ENCODE peak calls at places on chromosomes 3 and 15, in nine cellular contexts. C is astrocyte, R is GM23248, D is DND-41, Y is IMR-90, Z is MM.1S, S is mammary epithelial cell, N is HepG2, X is endothelial cell of umbilical vein. W is an unnamed sample.

GRCh38 chr3:185084883-185085282 is 68.0 kb downstream of the C3orf70 start:
- DNase-seq in C (peak), R (peak), D (no peak), Y (peak), Z (no peak), S (peak), N (no peak), X (no peak), W (no peak)

GRCh38 chr15:94327356-94327936 is 96.1 kb downstream of the MCTP2 start:
- DNase-seq in C (no peak), R (peak), D (no peak), Y (peak), Z (peak), S (peak), N (peak), X (peak), W (peak)

GRCh38 chr15:79010278-79010677 is 65.4 kb upstream of the CTSH start:
- DNase-seq in C (no peak), R (no peak), D (no peak), Y (no peak), Z (no peak), S (no peak), N (no peak), X (no peak), W (no peak)

GRCh38 chr3:9339750-9340449 is 23.0 kb upstream of the THUMPD3 start:
- DNase-seq in C (no peak), R (peak), D (no peak), Y (peak), Z (no peak), S (no peak), N (no peak), X (no peak), W (no peak)

GRCh38 chr3:72255191-72255590 is 470.2 kb upstream of the PROK2 start:
- DNase-seq in C (peak), R (peak), D (no peak), Y (no peak), Z (no peak), S (no peak), N (no peak), X (no peak), W (peak)

GRCh38 chr3:185332026-185332735 is 30.8 kb upstream of the MAP3K13 start:
- DNase-seq in C (peak), R (peak), D (no peak), Y (peak), Z (peak), S (peak), N (peak), X (peak), W (no peak)

GRCh38 chr3:127629462-127630403 is 748 bp downstream of the PODXL2 start:
- DNase-seq in C (no peak), R (peak), D (no peak), Y (no peak), Z (no peak), S (no peak), N (no peak), X (no peak), W (no peak)

GRCh38 chr15:90869601-90870353 is 1.4 kb downstream of the FURIN start:
- DNase-seq in C (peak), R (peak), D (peak), Y (peak), Z (no peak), S (peak), N (no peak), X (peak), W (peak)

GRCh38 chr3:143084856-143085731 is 34.5 kb upstream of the CHST2 start:
- DNase-seq in C (peak), R (peak), D (no peak), Y (peak), Z (no peak), S (peak), N (no peak), X (peak), W (no peak)

GRCh38 chr3:24533557-24534193 is 39.0 kb upstream of the THRB start:
- DNase-seq in C (no peak), R (no peak), D (no peak), Y (no peak), Z (no peak), S (no peak), N (no peak), X (no peak), W (no peak)

GRCh38 chr3:42804831-42805821 is 836 bp upstream of the HIGD1A start:
- DNase-seq in C (no peak), R (peak), D (no peak), Y (no peak), Z (no peak), S (no peak), N (peak), X (no peak), W (peak)

GRCh38 chr3:49706456-49707112 is 12.9 kb downstream of the AMIGO3 start:
- DNase-seq in C (no peak), R (no peak), D (no peak), Y (no peak), Z (no peak), S (no peak), N (no peak), X (no peak), W (no peak)

GRCh38 chr3:128906804-128907525 is 27.5 kb downstream of the ACAD9 start:
- DNase-seq in C (no peak), R (no peak), D (no peak), Y (no peak), Z (no peak), S (no peak), N (no peak), X (no peak), W (no peak)

GRCh38 chr3:160184655-160185054 is 40.6 kb upstream of the C3orf80 start:
- DNase-seq in C (peak), R (peak), D (no peak), Y (peak), Z (no peak), S (no peak), N (no peak), X (no peak), W (no peak)

GRCh38 chr3:134473868-134474546 is 11.8 kb downstream of the ANAPC13 start:
- DNase-seq in C (peak), R (peak), D (peak), Y (peak), Z (peak), S (peak), N (peak), X (peak), W (peak)

GRCh38 chr15:43186003-43186353 is 775 bp downstream of the CCNDBP1 start:
- DNase-seq in C (no peak), R (peak), D (no peak), Y (no peak), Z (peak), S (peak), N (no peak), X (no peak), W (no peak)

GRCh38 chr15:27956285-27956684 is 142.8 kb downstream of the OCA2 start:
- DNase-seq in C (peak), R (no peak), D (no peak), Y (no peak), Z (no peak), S (no peak), N (no peak), X (no peak), W (no peak)

GRCh38 chr3:48157950-48158376 is 30.3 kb downstream of the CDC25A start:
- DNase-seq in C (peak), R (peak), D (peak), Y (peak), Z (peak), S (peak), N (peak), X (peak), W (peak)

GRCh38 chr3:33229066-33229465 is 10.5 kb upstream of the SUSD5 start:
- DNase-seq in C (no peak), R (no peak), D (no peak), Y (no peak), Z (no peak), S (no peak), N (no peak), X (no peak), W (no peak)

GRCh38 chr3:155069729-155070128 is 10.4 kb upstream of the MME start:
- DNase-seq in C (peak), R (no peak), D (no peak), Y (peak), Z (no peak), S (no peak), N (no peak), X (peak), W (no peak)
- H3K9ac ChIP-seq in C (no peak), R (no peak), D (no peak), Y (no peak), Z (no peak), S (no peak), N (no peak), X (peak), W (no peak)

GRCh38 chr3:177473184-177473583 is 275.9 kb upstream of the TBL1XR1 start:
- DNase-seq in C (peak), R (no peak), D (no peak), Y (peak), Z (no peak), S (no peak), N (no peak), X (no peak), W (no peak)

GRCh38 chr3:177474652-177475051 is 277.4 kb upstream of the TBL1XR1 start:
- DNase-seq in C (no peak), R (no peak), D (no peak), Y (no peak), Z (no peak), S (no peak), N (peak), X (no peak), W (no peak)

GRCh38 chr3:177475266-177475665 is 278.0 kb upstream of the TBL1XR1 start:
- DNase-seq in C (no peak), R (no peak), D (no peak), Y (no peak), Z (no peak), S (no peak), N (peak), X (no peak), W (no peak)

GRCh38 chr3:177471733-177472480 is 274.6 kb upstream of the TBL1XR1 start:
- DNase-seq in C (no peak), R (no peak), D (no peak), Y (no peak), Z (peak), S (no peak), N (no peak), X (no peak), W (no peak)

GRCh38 chr3:177473903-177474302 is 276.6 kb upstream of the TBL1XR1 start:
- DNase-seq in C (no peak), R (no peak), D (no peak), Y (no peak), Z (no peak), S (no peak), N (no peak), X (no peak), W (no peak)
- H2AFZ ChIP-seq in C (no peak), R (no peak), D (no peak), Y (no peak), Z (no peak), S (no peak), N (no peak), X (no peak), W (no peak)

GRCh38 chr15:31340591-31340990 is 14.0 kb downstream of the KLF13 start:
- DNase-seq in C (no peak), R (no peak), D (no peak), Y (no peak), Z (no peak), S (no peak), N (no peak), X (no peak), W (no peak)
- H3K9ac ChIP-seq in C (no peak), R (no peak), D (no peak), Y (no peak), Z (no peak), S (no peak), N (no peak), X (no peak), W (no peak)

GRCh38 chr3:170002829-170003228 is 35.0 kb upstream of the GPR160 start:
- DNase-seq in C (no peak), R (no peak), D (no peak), Y (no peak), Z (no peak), S (no peak), N (no peak), X (peak), W (no peak)
- H2AFZ ChIP-seq in C (no peak), R (no peak), D (peak), Y (no peak), Z (peak), S (no peak), N (no peak), X (peak), W (no peak)

GRCh38 chr3:16377847-16378302 is 112.9 kb downstream of the OXNAD1 start:
- DNase-seq in C (no peak), R (no peak), D (peak), Y (no peak), Z (no peak), S (no peak), N (no peak), X (no peak), W (no peak)
- H3K9ac ChIP-seq in C (no peak), R (no peak), D (peak), Y (no peak), Z (no peak), S (no peak), N (no peak), X (no peak), W (no peak)

GRCh38 chr3:56981445-56982230 is 78.8 kb upstream of the SPATA12 start:
- DNase-seq in C (no peak), R (no peak), D (no peak), Y (no peak), Z (no peak), S (no peak), N (no peak), X (peak), W (no peak)

GRCh38 chr3:56980798-56981390 is 79.6 kb upstream of the SPATA12 start:
- DNase-seq in C (peak), R (peak), D (peak), Y (peak), Z (no peak), S (peak), N (no peak), X (peak), W (no peak)

GRCh38 chr3:56983427-56983826 is 77.0 kb upstream of the SPATA12 start:
- DNase-seq in C (no peak), R (no peak), D (no peak), Y (no peak), Z (no peak), S (no peak), N (no peak), X (no peak), W (no peak)

GRCh38 chr3:56977561-56977889 is 82.9 kb upstream of the SPATA12 start:
- DNase-seq in C (no peak), R (no peak), D (no peak), Y (no peak), Z (no peak), S (no peak), N (no peak), X (no peak), W (no peak)

DNA sequence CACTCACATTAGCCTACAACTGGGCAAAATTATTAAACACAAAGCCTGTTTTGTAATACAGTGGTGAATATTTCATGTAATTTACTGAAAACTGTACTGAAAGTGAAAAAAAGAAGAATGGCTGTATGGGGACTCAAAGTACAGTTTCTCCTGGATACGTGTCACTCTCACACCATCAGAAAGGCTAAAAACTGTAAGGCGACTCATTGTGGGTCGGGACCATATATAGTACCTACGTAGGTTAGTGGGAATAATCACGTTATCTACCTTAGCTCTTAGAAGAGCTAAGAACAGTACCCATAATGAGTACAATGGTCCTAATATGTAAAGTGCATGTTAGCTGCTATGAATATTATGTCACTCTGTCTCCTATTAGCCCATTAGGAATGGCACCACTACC is 80.2 kb upstream of the SPATA12 start:
- DNase-seq in C (no peak), R (no peak), D (no peak), Y (no peak), Z (no peak), S (no peak), N (no peak), X (no peak), W (no peak)
- H2AFZ ChIP-seq in C (no peak), R (no peak), D (no peak), Y (no peak), Z (no peak), S (peak), N (no peak), X (no peak), W (no peak)

DNA sequence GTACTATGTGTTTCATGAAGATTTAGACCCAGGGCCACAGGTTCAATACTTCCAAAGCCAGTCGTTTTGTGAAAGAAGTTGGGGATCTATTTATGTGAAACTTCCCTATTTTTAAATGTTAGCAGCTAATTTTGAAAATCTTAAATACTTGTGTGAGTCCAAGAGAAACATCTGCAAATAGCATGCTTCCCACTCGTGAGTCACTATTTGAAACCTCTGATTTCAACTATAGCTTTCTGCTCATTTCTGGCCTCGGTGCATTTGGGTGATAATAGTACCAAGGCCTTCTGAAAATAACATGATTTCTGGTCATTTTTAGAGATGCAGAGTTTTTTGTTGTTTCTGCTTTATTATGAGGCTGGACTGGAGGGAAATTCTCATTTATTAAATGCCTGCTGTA is 110.0 kb downstream of the OPA1 start:
- DNase-seq in C (peak), R (peak), D (no peak), Y (peak), Z (no peak), S (no peak), N (no peak), X (no peak), W (no peak)
- H3K9ac ChIP-seq in C (no peak), R (no peak), D (no peak), Y (no peak), Z (no peak), S (no peak), N (no peak), X (no peak), W (no peak)

GRCh38 chr3:55661141-55661540 is 174.0 kb upstream of the WNT5A start:
- DNase-seq in C (no peak), R (no peak), D (no peak), Y (no peak), Z (peak), S (no peak), N (no peak), X (no peak), W (no peak)
- H2AFZ ChIP-seq in C (no peak), R (no peak), D (no peak), Y (no peak), Z (peak), S (no peak), N (no peak), X (no peak), W (no peak)

GRCh38 chr15:52804526-52805081 is 14.5 kb upstream of the ONECUT1 start:
- DNase-seq in C (no peak), R (peak), D (no peak), Y (no peak), Z (no peak), S (no peak), N (no peak), X (no peak), W (peak)
- H3K9ac ChIP-seq in C (no peak), R (no peak), D (no peak), Y (no peak), Z (no peak), S (no peak), N (no peak), X (no peak), W (no peak)